ENCODE peak calls at places on chromosomes 5 and 9, in ten cellular contexts. K is cardiac muscle cell; F is choroid plexus epithelial cell; V is CD8-positive, alpha-beta T cell; J is tibial artery; L is activated B cell treated with CpG ODN at 0.5 μM for 24 hours; P is fibroblast of lung; Y is CD4-positive, alpha-beta T cell; O is psoas muscle; B is vagina. N is an unnamed sample.

GRCh38 chr5:68028131-68028727 is 187.3 kb upstream of the PIK3R1 start:
- DNase-seq in B (no peak), K (no peak), O (no peak), L (no peak), P (no peak), Y (no peak), F (peak), V (no peak), J (no peak), N (no peak)

GRCh38 chr5:150489358-150490295 is 18.3 kb upstream of the NDST1 start:
- DNase-seq in K (no peak), Y (no peak), J (no peak), B (no peak), L (peak), O (no peak), V (no peak), F (peak), P (peak), N (no peak)

GRCh38 chr9:33161011-33161588 is 6.0 kb downstream of the B4GALT1 start:
- DNase-seq in Y (no peak), P (peak), J (peak), F (peak), L (peak), V (peak), B (no peak), O (peak), K (no peak), N (no peak)

GRCh38 chr5:180598316-180598701 is 7.0 kb upstream of the SCGB3A1 start:
- DNase-seq in P (no peak), K (no peak), B (peak), V (peak), Y (no peak), L (no peak), F (no peak), J (no peak), O (no peak), N (no peak)

GRCh38 chr9:73219985-73220626 is 68.4 kb downstream of the ANXA1 start:
- DNase-seq in P (peak), Y (no peak), F (peak), V (no peak), B (no peak), J (no peak), L (no peak), O (no peak), K (no peak), N (no peak)

GRCh38 chr9:109906766-109907382 is 126.9 kb downstream of the PALM2AKAP2 start:
- DNase-seq in F (peak), L (no peak), B (no peak), K (peak), O (no peak), Y (no peak), V (no peak), P (peak), J (no peak), N (no peak)

GRCh38 chr5:159878988-159879471 is 37.3 kb upstream of the ADRA1B start:
- DNase-seq in K (peak), Y (no peak), O (peak), P (peak), B (no peak), J (peak), F (peak), L (no peak), V (no peak), N (peak)

GRCh38 chr5:61200582-61201155 is 38.4 kb upstream of the SMIM15 start:
- DNase-seq in Y (no peak), P (no peak), K (no peak), O (no peak), L (no peak), F (no peak), V (no peak), B (no peak), J (no peak), N (no peak)

GRCh38 chr5:138752951-138753793 is at the start of gene CTNNA1:
- DNase-seq in P (peak), F (peak), Y (no peak), K (peak), J (peak), O (peak), B (no peak), L (peak), V (peak), N (peak)

GRCh38 chr5:44538831-44539539 is 149.8 kb upstream of the FGF10 start:
- DNase-seq in O (no peak), K (no peak), Y (no peak), B (no peak), V (no peak), L (no peak), J (no peak), P (no peak), F (peak), N (no peak)

GRCh38 chr5:80245986-80246781 is 9.7 kb downstream of the SERINC5 start:
- DNase-seq in V (no peak), K (no peak), B (no peak), L (no peak), O (no peak), P (peak), J (no peak), F (peak), Y (no peak), N (no peak)

GRCh38 chr9:130872511-130872910 is 24.1 kb downstream of the QRFP start:
- DNase-seq in O (no peak), K (no peak), B (no peak), V (no peak), F (no peak), J (no peak), P (no peak), L (no peak), Y (no peak), N (no peak)

GRCh38 chr9:128072144-128073021 is 4.4 kb downstream of the SLC25A25 start:
- DNase-seq in L (peak), K (peak), P (peak), B (no peak), F (peak), V (peak), Y (no peak), J (peak), O (peak), N (peak)

GRCh38 chr9:135186248-135187164 is 99.0 kb downstream of the OLFM1 start:
- DNase-seq in K (peak), F (no peak), Y (no peak), P (no peak), L (no peak), V (no peak), B (no peak), J (no peak), O (no peak), N (no peak)

GRCh38 chr9:127049581-127049980 is 72.9 kb downstream of the ANGPTL2 start:
- DNase-seq in B (peak), K (no peak), Y (no peak), V (no peak), P (peak), L (no peak), F (peak), O (no peak), J (no peak), N (no peak)

GRCh38 chr5:151257731-151258715 is 5.0 kb downstream of the GM2A start:
- DNase-seq in K (no peak), F (peak), L (no peak), O (no peak), J (no peak), B (no peak), V (no peak), P (no peak), Y (no peak), N (no peak)

GRCh38 chr9:114611516-114612271 is 603 bp downstream of the TMEM268 start:
- DNase-seq in L (no peak), K (peak), F (peak), J (peak), B (no peak), Y (no peak), P (peak), O (peak), V (peak), N (peak)

GRCh38 chr5:151904921-151905320 is 19.7 kb downstream of the GLRA1 start:
- DNase-seq in K (no peak), O (no peak), P (peak), J (no peak), V (no peak), Y (no peak), B (no peak), F (peak), L (no peak), N (no peak)

GRCh38 chr9:96550659-96551058 is 69.0 kb downstream of the CDC14B start:
- DNase-seq in K (no peak), P (no peak), J (no peak), F (no peak), O (no peak), L (no peak), B (no peak), Y (no peak), V (no peak), N (no peak)

GRCh38 chr9:131517761-131518190 is 13.3 kb downstream of the UCK1 start:
- DNase-seq in F (no peak), P (no peak), V (no peak), L (no peak), J (no peak), Y (no peak), B (no peak), K (peak), O (no peak), N (no peak)

GRCh38 chr5:173075137-173075868 is 19.2 kb downstream of the CREBRF start:
- DNase-seq in L (no peak), Y (no peak), O (no peak), P (no peak), K (no peak), J (no peak), B (no peak), V (no peak), F (no peak), N (no peak)

GRCh38 chr9:71681104-71681707 is 87.1 kb downstream of the CEMIP2 start:
- DNase-seq in K (no peak), L (no peak), Y (no peak), J (no peak), F (peak), B (no peak), O (no peak), V (no peak), P (peak), N (no peak)

GRCh38 chr5:131595088-131596033 is 39.7 kb downstream of the RAPGEF6 start:
- DNase-seq in P (no peak), L (no peak), O (no peak), K (no peak), F (no peak), B (no peak), J (no peak), Y (no peak), V (no peak), N (no peak)

GRCh38 chr5:1158647-1159340 is 42.6 kb upstream of the SLC6A19 start:
- DNase-seq in F (no peak), B (no peak), O (peak), P (no peak), Y (no peak), L (no peak), K (no peak), V (no peak), J (no peak), N (no peak)

GRCh38 chr9:137199411-137200121 is 975 bp downstream of the TPRN start:
- DNase-seq in K (no peak), F (peak), Y (no peak), O (no peak), J (no peak), P (no peak), L (no peak), B (no peak), V (no peak), N (no peak)

GRCh38 chr9:132078369-132079356 is 1.0 kb downstream of the MED27 start:
- DNase-seq in P (peak), J (peak), F (peak), L (no peak), O (peak), V (no peak), B (no peak), Y (no peak), K (peak), N (peak)

GRCh38 chr9:109249615-109250014 is 71.2 kb downstream of the EPB41L4B start:
- DNase-seq in B (no peak), J (no peak), V (peak), O (no peak), F (no peak), L (no peak), K (no peak), Y (no peak), P (no peak), N (no peak)

GRCh38 chr9:116208417-116209232 is 55.0 kb downstream of the PAPPA start:
- DNase-seq in V (no peak), K (no peak), Y (no peak), J (no peak), B (no peak), L (no peak), P (peak), F (peak), O (no peak), N (no peak)
- TF ChIP-seq CTCF in V (no peak), K (peak), Y (no peak), J (no peak), B (no peak), L (no peak), P (peak), F (peak), O (no peak), N (no peak)

GRCh38 chr5:99614888-99615287 is 686.1 kb upstream of the CHD1 start:
- DNase-seq in P (no peak), K (no peak), V (no peak), B (no peak), Y (no peak), L (no peak), O (no peak), J (no peak), F (peak), N (no peak)
- TF ChIP-seq CTCF in P (no peak), K (no peak), V (no peak), B (no peak), Y (no peak), L (no peak), O (no peak), J (no peak), F (no peak), N (no peak)

GRCh38 chr9:93154293-93154903 is 20.3 kb upstream of the NINJ1 start:
- DNase-seq in Y (no peak), O (no peak), L (no peak), B (no peak), J (no peak), P (no peak), F (peak), K (peak), V (no peak), N (no peak)
- TF ChIP-seq CTCF in Y (peak), O (peak), L (no peak), B (no peak), J (peak), P (peak), F (peak), K (peak), V (peak), N (no peak)

GRCh38 chr5:88602584-88602983 is 280.4 kb downstream of the MEF2C start:
- DNase-seq in Y (no peak), K (no peak), P (no peak), J (no peak), O (no peak), B (no peak), F (no peak), V (no peak), L (no peak), N (no peak)
- TF ChIP-seq CTCF in Y (peak), K (no peak), P (no peak), J (no peak), O (no peak), B (no peak), F (no peak), V (peak), L (no peak), N (peak)

GRCh38 chr5:92637960-92638359 is 943.1 kb downstream of the NR2F1-AS1 start:
- DNase-seq in L (no peak), B (no peak), P (no peak), F (no peak), J (no peak), O (no peak), V (no peak), Y (no peak), K (no peak), N (no peak)

GRCh38 chr5:92629574-92629973 is 951.4 kb downstream of the NR2F1-AS1 start:
- DNase-seq in J (no peak), O (no peak), P (no peak), B (no peak), V (no peak), F (no peak), L (no peak), K (no peak), Y (no peak), N (no peak)

GRCh38 chr5:92633821-92634220 is 947.2 kb downstream of the NR2F1-AS1 start:
- DNase-seq in Y (no peak), B (no peak), F (peak), J (no peak), K (no peak), O (no peak), V (no peak), P (peak), L (no peak), N (no peak)

GRCh38 chr5:92637247-92637646 is 943.8 kb downstream of the NR2F1-AS1 start:
- DNase-seq in P (no peak), B (no peak), J (no peak), O (no peak), V (no peak), L (no peak), F (no peak), Y (no peak), K (no peak), N (no peak)

GRCh38 chr5:92634883-92635282 is 946.1 kb downstream of the NR2F1-AS1 start:
- DNase-seq in K (peak), F (no peak), V (no peak), Y (no peak), J (no peak), L (no peak), O (no peak), B (no peak), P (no peak), N (no peak)
- TF ChIP-seq CTCF in K (no peak), F (no peak), V (no peak), Y (no peak), J (no peak), L (no peak), O (no peak), B (no peak), P (no peak), N (no peak)

GRCh38 chr9:107759009-107759822 is 269.6 kb upstream of the KLF4 start:
- DNase-seq in O (no peak), F (no peak), P (no peak), B (no peak), V (no peak), Y (no peak), J (no peak), L (no peak), K (no peak), N (no peak)
- TF ChIP-seq CTCF in O (no peak), F (no peak), P (no peak), B (no peak), V (no peak), Y (no peak), J (no peak), L (no peak), K (no peak), N (no peak)

DNA sequence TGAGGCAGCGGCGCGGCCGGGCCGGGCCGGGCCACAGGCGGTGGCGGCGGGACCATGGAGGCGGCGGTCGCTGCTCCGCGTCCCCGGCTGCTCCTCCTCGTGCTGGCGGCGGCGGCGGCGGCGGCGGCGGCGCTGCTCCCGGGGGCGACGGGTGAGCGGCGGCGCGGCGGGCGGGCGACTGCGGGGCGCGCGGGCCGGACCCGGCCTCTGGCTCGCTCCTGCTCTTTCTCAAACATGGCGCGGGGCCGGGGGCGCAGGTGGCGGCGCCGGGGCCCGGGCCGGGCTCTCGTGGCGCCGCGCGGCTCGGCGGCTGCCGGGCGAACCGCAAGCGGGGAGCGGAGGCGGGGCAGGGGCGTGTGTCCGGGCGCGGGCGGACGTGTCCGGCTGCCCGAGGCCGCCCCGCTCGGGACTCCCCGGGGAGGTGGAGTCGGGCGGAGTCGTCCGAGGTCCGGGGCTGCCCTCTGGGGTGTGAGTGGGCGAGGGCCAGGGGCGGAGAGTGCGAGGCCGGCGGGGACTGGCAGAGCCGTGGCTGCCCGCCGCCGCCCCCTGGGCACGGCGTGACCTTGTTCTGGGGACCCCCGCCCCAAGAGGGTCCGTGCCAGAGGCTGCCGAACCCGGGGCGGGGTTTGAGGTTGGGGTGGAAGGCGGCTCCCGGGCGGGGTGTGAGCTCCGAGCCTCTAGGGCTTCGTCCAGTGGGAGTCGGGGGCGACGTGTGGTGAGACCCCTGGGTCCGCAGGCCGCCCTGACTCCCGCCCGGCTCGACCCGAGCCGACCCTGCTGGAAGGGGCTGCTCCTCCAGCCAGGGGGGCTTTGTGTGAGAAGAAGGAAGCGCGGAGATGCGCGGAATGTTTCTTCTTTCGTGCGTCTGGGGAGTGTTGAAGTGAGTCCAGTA is 485 bp downstream of the TGFBR1 start:
- DNase-seq in V (peak), Y (no peak), P (peak), B (no peak), K (peak), J (peak), L (peak), O (peak), F (peak), N (peak)
- TF ChIP-seq CTCF in V (no peak), Y (no peak), P (no peak), B (no peak), K (no peak), J (peak), L (no peak), O (no peak), F (no peak), N (no peak)

N was measured in mesothelial cell of epicardium.